ENCODE peak calls at places on chromosomes 12 and 14, in eight cellular contexts. Z is nephron progenitor cell, J is transverse colon, Q is NB4, R is astrocyte, E is WTC11, P is HFF-Myc, A is A549. F is an unnamed sample.

GRCh38 chr12:5967645-5968415 is 22.8 kb upstream of the ANO2 start:
- DNase-seq in Z (no peak), J (no peak), Q (no peak), R (no peak), E (no peak), P (no peak), A (no peak), F (no peak)

GRCh38 chr12:104419717-104420116 is 37.0 kb upstream of the CHST11 start:
- DNase-seq in Z (no peak), J (no peak), Q (no peak), R (no peak), E (no peak), P (no peak), A (no peak), F (no peak)

GRCh38 chr12:24921251-24922038 is 27.5 kb downstream of the BCAT1 start:
- DNase-seq in Z (no peak), J (no peak), Q (no peak), R (peak; percentile 55), E (no peak), P (no peak), A (no peak), F (no peak)

GRCh38 chr14:64465856-64466554 is 706 bp downstream of the AKAP5 start:
- DNase-seq in Z (peak; percentile 35), J (no peak), Q (peak; percentile 25), R (peak; percentile 59), E (peak; percentile 36), P (no peak), A (peak; percentile 31), F (no peak)

GRCh38 chr12:45008211-45008610 is 42.7 kb downstream of the DBX2 start:
- DNase-seq in Z (no peak), J (no peak), Q (no peak), R (no peak), E (no peak), P (peak; percentile 20), A (no peak), F (no peak)

GRCh38 chr12:130983328-130984017 is 29.8 kb downstream of the ADGRD1 start:
- DNase-seq in Z (no peak), J (no peak), Q (no peak), R (no peak), E (no peak), P (no peak), A (no peak), F (no peak)

GRCh38 chr12:128994869-128995268 is 141.6 kb downstream of the GLT1D1 start:
- DNase-seq in Z (no peak), J (no peak), Q (no peak), R (no peak), E (no peak), P (no peak), A (no peak), F (no peak)

GRCh38 chr12:124273630-124274029 is 21.3 kb upstream of the RFLNA start:
- DNase-seq in Z (no peak), J (no peak), Q (peak; percentile 91), R (peak; percentile 25), E (peak; percentile 66), P (peak; percentile 75), A (peak; percentile 77), F (no peak)

GRCh38 chr12:52532636-52533035 is 12.4 kb upstream of the KRT5 start:
- DNase-seq in Z (no peak), J (no peak), Q (no peak), R (no peak), E (no peak), P (no peak), A (no peak), F (no peak)

GRCh38 chr12:53123578-53124351 is 20.5 kb downstream of the SOAT2 start:
- DNase-seq in Z (no peak), J (no peak), Q (no peak), R (peak; percentile 39), E (no peak), P (no peak), A (no peak), F (no peak)

GRCh38 chr14:90613446-90613845 is 202.8 kb downstream of the TTC7B start:
- DNase-seq in Z (no peak), J (no peak), Q (no peak), R (no peak), E (no peak), P (no peak), A (no peak), F (no peak)
- TF ChIP-seq CTCF in Z (no peak), J (no peak), Q (no peak), R (no peak), E (no peak), P (no peak), A (no peak), F (no peak)

GRCh38 chr12:3216097-3216496 is 138.9 kb downstream of the TSPAN9 start:
- DNase-seq in Z (no peak), J (no peak), Q (peak; percentile 9), R (no peak), E (no peak), P (no peak), A (no peak), F (no peak)

GRCh38 chr12:3215410-3215975 is 138.3 kb downstream of the TSPAN9 start:
- DNase-seq in Z (no peak), J (no peak), Q (peak; percentile 19), R (no peak), E (no peak), P (no peak), A (no peak), F (no peak)

GRCh38 chr12:3213171-3213570 is 136.0 kb downstream of the TSPAN9 start:
- DNase-seq in Z (no peak), J (no peak), Q (no peak), R (no peak), E (no peak), P (no peak), A (no peak), F (no peak)

GRCh38 chr12:3213768-3214167 is 136.6 kb downstream of the TSPAN9 start:
- DNase-seq in Z (no peak), J (no peak), Q (no peak), R (no peak), E (no peak), P (no peak), A (no peak), F (no peak)

DNA sequence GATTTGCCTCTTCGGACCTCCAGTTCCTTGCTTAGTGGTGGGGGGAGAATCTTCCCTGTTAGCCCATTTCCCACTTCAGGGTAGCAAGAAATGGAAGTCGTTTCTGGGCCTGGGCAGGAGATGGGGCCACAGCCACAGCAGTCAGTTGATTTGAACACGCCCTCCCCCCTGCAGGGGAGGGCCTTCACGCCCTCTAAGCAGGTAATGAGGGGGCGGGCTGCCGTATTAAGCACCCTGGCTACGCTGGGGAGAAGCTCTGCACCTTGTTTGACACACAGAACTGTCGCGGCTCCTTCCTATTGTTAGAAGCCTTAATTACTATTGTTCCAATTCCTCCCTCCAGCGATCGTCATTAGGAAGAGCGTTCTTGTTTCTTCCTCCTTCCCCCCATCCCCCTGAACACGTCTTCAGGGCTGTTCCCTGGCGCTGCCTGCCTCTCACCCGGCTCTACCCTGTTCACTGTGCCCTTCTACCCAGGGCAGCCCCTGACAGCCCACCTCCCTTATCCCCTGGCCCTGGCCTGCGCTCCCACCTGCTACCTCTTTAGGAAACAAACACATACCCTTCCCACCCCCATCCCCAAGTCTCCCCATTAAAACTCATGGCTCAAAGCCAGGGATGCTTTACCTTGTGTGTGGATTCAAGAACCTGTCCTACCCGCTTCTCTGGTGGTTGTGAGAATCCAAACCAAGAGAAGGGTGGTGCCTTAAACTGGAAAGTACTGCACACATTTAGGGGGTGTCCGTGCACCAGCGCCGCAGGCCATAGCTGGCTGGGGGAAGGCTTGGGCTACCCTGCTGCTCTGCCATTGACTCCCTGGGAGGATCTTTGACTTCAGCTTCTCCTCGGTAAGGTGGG is 137.6 kb downstream of the TSPAN9 start:
- DNase-seq in Z (no peak), J (no peak), Q (no peak), R (no peak), E (peak; percentile 54), P (no peak), A (no peak), F (no peak)
- TF ChIP-seq CTCF in Z (no peak), J (no peak), Q (no peak), R (no peak), E (no peak), P (no peak), A (no peak), F (no peak)

DNA sequence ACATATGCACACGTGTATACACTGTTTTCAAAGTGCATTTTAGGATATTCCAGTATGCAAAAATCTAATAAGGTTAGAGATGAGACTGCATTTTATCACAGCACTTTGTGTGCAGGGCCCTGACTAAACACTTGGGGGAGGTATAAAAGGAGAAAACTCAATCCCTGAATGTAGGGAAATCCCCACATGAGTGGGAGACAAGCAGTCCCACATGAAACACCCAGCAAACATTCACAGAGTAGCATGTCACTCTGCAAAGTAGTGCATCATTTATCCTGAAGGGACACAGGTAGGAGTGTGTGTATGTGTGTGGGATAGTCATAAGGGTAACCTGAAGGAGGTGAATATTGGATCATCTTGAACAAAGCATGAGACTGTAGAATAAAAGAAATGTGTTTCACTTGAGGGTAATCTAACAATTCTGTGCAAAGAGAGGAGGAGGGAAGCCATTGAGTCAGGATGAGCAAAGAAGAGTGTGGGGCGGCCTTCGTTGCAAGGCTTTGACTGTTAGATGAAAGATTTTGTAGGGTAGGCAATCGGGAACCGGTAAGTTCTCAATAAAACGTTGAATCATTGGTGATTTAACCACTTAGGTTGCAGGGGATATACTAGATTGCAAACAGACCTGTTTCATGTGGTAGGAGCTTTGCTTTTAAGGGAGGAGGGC is 2.9 kb downstream of the PRPF40B start:
- DNase-seq in Z (no peak), J (no peak), Q (no peak), R (no peak), E (no peak), P (no peak), A (no peak), F (no peak)
- TF ChIP-seq CTCF in Z (no peak), J (no peak), Q (no peak), R (peak; percentile 6), E (no peak), P (peak; percentile 11), A (no peak), F (no peak)

GRCh38 chr14:67719866-67720265 is 18.2 kb downstream of the RDH12 start:
- DNase-seq in Z (no peak), J (no peak), Q (peak; percentile 15), R (no peak), E (no peak), P (no peak), A (no peak), F (no peak)

GRCh38 chr14:67721851-67722250 is 20.2 kb downstream of the RDH12 start:
- DNase-seq in Z (no peak), J (no peak), Q (no peak), R (no peak), E (no peak), P (no peak), A (no peak), F (no peak)

GRCh38 chr14:67718265-67718664 is 16.6 kb downstream of the RDH12 start:
- DNase-seq in Z (no peak), J (no peak), Q (no peak), R (no peak), E (no peak), P (no peak), A (no peak), F (no peak)

GRCh38 chr14:67725171-67725570 is 23.5 kb downstream of the RDH12 start:
- DNase-seq in Z (no peak), J (no peak), Q (no peak), R (no peak), E (no peak), P (no peak), A (no peak), F (no peak)

DNA sequence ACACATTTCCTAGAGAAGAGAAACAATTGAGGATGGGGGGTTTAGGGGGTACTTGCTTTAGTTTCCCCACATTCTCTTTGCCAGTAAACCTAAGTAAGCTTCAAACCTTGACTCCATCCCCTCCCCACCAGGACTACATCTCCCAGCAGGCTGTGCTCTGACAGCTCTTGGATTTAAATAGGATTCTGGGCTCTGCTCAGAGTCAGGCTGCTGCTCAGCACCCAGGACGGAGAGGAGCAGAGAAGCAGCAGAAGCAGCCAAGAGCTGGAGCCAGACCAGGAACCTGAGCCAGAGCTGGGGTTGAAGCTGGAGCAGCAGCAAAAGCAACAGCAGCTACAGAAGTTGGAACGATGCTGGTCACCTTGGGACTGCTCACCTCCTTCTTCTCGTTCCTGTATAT is 20.6 kb downstream of the RDH12 start:
- DNase-seq in Z (peak; percentile 11), J (peak; percentile 34), Q (no peak), R (peak; percentile 27), E (peak; percentile 35), P (no peak), A (no peak), F (no peak)
- TF ChIP-seq CTCF in Z (no peak), J (no peak), Q (no peak), R (no peak), E (no peak), P (no peak), A (no peak), F (no peak)